ENCODE peak calls at places on chromosomes 6 and 20, in eight cellular contexts. C is left lung, G is hippocampal formation, W is HEK293T, I is Kasumi-1, A is substantia nigra, R is NCI-H446 treated with DMSO at 0.1 percent for 48 hours, S is coronary artery. B is an unnamed sample.

GRCh38 chr6:151313060-151313459 is 73.3 kb downstream of the AKAP12 start:
- DNase-seq in C (no peak), G (no peak), W (no peak), I (no peak), A (no peak), R (no peak), S (no peak), B (no peak)

GRCh38 chr6:29295181-29295585 is 6.3 kb upstream of the OR14J1 start:
- DNase-seq in C (no peak), G (no peak), W (no peak), I (no peak), A (no peak), R (no peak), S (no peak), B (no peak)

GRCh38 chr6:22737331-22737730 is 168.0 kb downstream of the HDGFL1 start:
- DNase-seq in C (peak), G (peak), W (peak), I (peak), A (peak), R (no peak), S (no peak), B (peak)

GRCh38 chr6:37253608-37254007 is 4.0 kb upstream of the TBC1D22B start:
- DNase-seq in C (no peak), G (no peak), W (no peak), I (no peak), A (no peak), R (no peak), S (no peak), B (no peak)

GRCh38 chr6:38157905-38158304 is 338.4 kb downstream of the ZFAND3 start:
- DNase-seq in C (no peak), G (no peak), W (no peak), I (no peak), A (no peak), R (no peak), S (no peak), B (no peak)

GRCh38 chr20:20926222-20926905 is 179.8 kb downstream of the LINC00237 start:
- DNase-seq in C (no peak), G (no peak), W (no peak), I (no peak), A (no peak), R (no peak), S (no peak), B (no peak)

GRCh38 chr20:36666181-36666740 is 20.3 kb upstream of the SLA2 start:
- DNase-seq in C (no peak), G (no peak), W (no peak), I (no peak), A (no peak), R (no peak), S (no peak), B (no peak)

GRCh38 chr6:110491644-110492317 is 15.4 kb upstream of the SLC22A16 start:
- DNase-seq in C (no peak), G (no peak), W (peak), I (no peak), A (no peak), R (no peak), S (no peak), B (no peak)

GRCh38 chr6:139508023-139508422 is 133.6 kb upstream of the CITED2 start:
- DNase-seq in C (no peak), G (no peak), W (no peak), I (no peak), A (no peak), R (no peak), S (no peak), B (no peak)

GRCh38 chr6:107972413-107973096 is 14.5 kb upstream of the SEC63 start:
- DNase-seq in C (no peak), G (no peak), W (no peak), I (no peak), A (no peak), R (no peak), S (no peak), B (no peak)

GRCh38 chr20:36950432-36951197 is 893 bp downstream of the SAMHD1 start:
- DNase-seq in C (peak), G (no peak), W (peak), I (peak), A (peak), R (no peak), S (peak), B (no peak)

GRCh38 chr6:37582309-37582708 is 82.6 kb upstream of the CCDC167 start:
- DNase-seq in C (no peak), G (no peak), W (no peak), I (no peak), A (no peak), R (no peak), S (no peak), B (no peak)

GRCh38 chr6:143270026-143270425 is 180.5 kb downstream of the ADAT2 start:
- DNase-seq in C (no peak), G (no peak), W (no peak), I (no peak), A (no peak), R (no peak), S (no peak), B (no peak)

GRCh38 chr6:142822383-142822782 is 122.6 kb downstream of the HIVEP2 start:
- DNase-seq in C (no peak), G (no peak), W (no peak), I (no peak), A (no peak), R (no peak), S (no peak), B (no peak)

GRCh38 chr20:63156221-63156671 is 59.7 kb downstream of the YTHDF1 start:
- DNase-seq in C (no peak), G (no peak), W (no peak), I (no peak), A (no peak), R (no peak), S (no peak), B (no peak)

B was measured in anterior cingulate cortex.